ENCODE peak calls at places on chromosomes 4 and X, in seven cellular contexts. H is ovary, S is right lobe of liver, O is hepatocyte, F is lower lobe of right lung, U is foreskin fibroblast, R is adrenal gland. C is an unnamed sample.

GRCh38 chr4:102871772-102872171 is 3.0 kb downstream of the CISD2 start:
- DNase-seq in H (no peak), S (no peak), O (no peak), F (no peak), U (no peak), R (no peak), C (no peak)

GRCh38 chr4:6332042-6332668 is 62.5 kb downstream of the WFS1 start:
- DNase-seq in H (no peak), S (no peak), O (no peak), F (no peak), U (no peak), R (peak; percentile 28), C (no peak)

GRCh38 chr4:64807821-64808220 is 398.6 kb upstream of the TECRL start:
- DNase-seq in H (no peak), S (no peak), O (no peak), F (no peak), U (no peak), R (no peak), C (no peak)

GRCh38 chr4:53240573-53240972 is 125.3 kb downstream of the SCFD2 start:
- DNase-seq in H (no peak), S (no peak), O (no peak), F (no peak), U (no peak), R (no peak), C (no peak)

GRCh38 chrX:72081605-72082320 is 50.0 kb downstream of the RTL5 start:
- DNase-seq in H (no peak), S (no peak), O (no peak), F (no peak), U (no peak), R (no peak), C (no peak)

GRCh38 chr4:36024901-36025610 is 219.3 kb downstream of the ARAP2 start:
- DNase-seq in H (no peak), S (no peak), O (no peak), F (no peak), U (no peak), R (no peak), C (no peak)

GRCh38 chr4:6942238-6942800 is 32.7 kb downstream of the TBC1D14 start:
- DNase-seq in H (peak; percentile 62), S (no peak), O (peak; percentile 87), F (no peak), U (peak; percentile 89), R (no peak), C (peak; percentile 95)

GRCh38 chrX:103730746-103731508 is 20.2 kb downstream of the TMEM31 start:
- DNase-seq in H (no peak), S (no peak), O (no peak), F (no peak), U (peak; percentile 71), R (no peak), C (peak; percentile 49)

GRCh38 chr4:1658146-1658545 is 26.0 kb downstream of the FAM53A start:
- DNase-seq in H (no peak), S (no peak), O (no peak), F (no peak), U (no peak), R (no peak), C (no peak)

GRCh38 chrX:39626749-39627148 is 471.0 kb downstream of the BCOR start:
- DNase-seq in H (no peak), S (no peak), O (no peak), F (no peak), U (no peak), R (no peak), C (no peak)

GRCh38 chrX:103861200-103861599 is 29.1 kb upstream of the RAB9B start:
- DNase-seq in H (no peak), S (no peak), O (no peak), F (no peak), U (no peak), R (no peak), C (no peak)

GRCh38 chr4:122652379-122652778 is 31.5 kb upstream of the IL21 start:
- DNase-seq in H (peak; percentile 15), S (no peak), O (peak; percentile 52), F (no peak), U (peak; percentile 54), R (peak; percentile 49), C (no peak)

GRCh38 chr4:6875431-6875831 is 34.2 kb upstream of the TBC1D14 start:
- DNase-seq in H (no peak), S (no peak), O (no peak), F (peak; percentile 84), U (no peak), R (peak; percentile 52), C (no peak)

GRCh38 chr4:107709916-107710315 is 10.1 kb downstream of the PAPSS1 start:
- DNase-seq in H (no peak), S (no peak), O (no peak), F (no peak), U (peak; percentile 14), R (no peak), C (no peak)

GRCh38 chr4:33658971-33659370 is 2585.3 kb downstream of the ARAP2 start:
- DNase-seq in H (no peak), S (no peak), O (no peak), F (no peak), U (peak; percentile 10), R (no peak), C (no peak)

GRCh38 chr4:76571274-76571673 is 136.2 kb downstream of the SHROOM3 start:
- DNase-seq in H (no peak), S (no peak), O (peak; percentile 34), F (no peak), U (no peak), R (no peak), C (no peak)

GRCh38 chrX:74419861-74420193 is 1.5 kb upstream of the SLC16A2 start:
- DNase-seq in H (no peak), S (no peak), O (peak; percentile 37), F (no peak), U (no peak), R (peak; percentile 29), C (no peak)

GRCh38 chrX:128106630-128107029 is 54.4 kb upstream of the ACTRT1 start:
- DNase-seq in H (no peak), S (no peak), O (peak; percentile 22), F (no peak), U (no peak), R (no peak), C (no peak)

GRCh38 chrX:10177620-10178019 is 20.8 kb downstream of the CLCN4 start:
- DNase-seq in H (no peak), S (no peak), O (no peak), F (no peak), U (peak; percentile 52), R (no peak), C (no peak)

GRCh38 chr4:183541081-183542045 is 36.5 kb downstream of the ING2 start:
- DNase-seq in H (peak; percentile 86), S (no peak), O (peak; percentile 14), F (no peak), U (no peak), R (no peak), C (no peak)

GRCh38 chrX:97639526-97639925 is 755.8 kb downstream of the RPA4 start:
- DNase-seq in H (no peak), S (no peak), O (no peak), F (no peak), U (no peak), R (no peak), C (no peak)

GRCh38 chr4:148216866-148217814 is 225.1 kb downstream of the NR3C2 start:
- DNase-seq in H (no peak), S (no peak), O (no peak), F (no peak), U (no peak), R (no peak), C (no peak)

GRCh38 chrX:40267334-40268118 is 169.8 kb upstream of the BCOR start:
- DNase-seq in H (no peak), S (no peak), O (no peak), F (no peak), U (no peak), R (no peak), C (no peak)

GRCh38 chr4:7402526-7402925 is 32.2 kb downstream of the PSAPL1 start:
- DNase-seq in H (no peak), S (no peak), O (peak; percentile 71), F (no peak), U (no peak), R (no peak), C (no peak)

GRCh38 chr4:132709024-132709423 is 440.1 kb upstream of the PCDH10 start:
- DNase-seq in H (no peak), S (no peak), O (no peak), F (no peak), U (no peak), R (no peak), C (no peak)

GRCh38 chr4:54414545-54414944 is 185.5 kb downstream of the PDGFRA start:
- DNase-seq in H (no peak), S (no peak), O (no peak), F (no peak), U (no peak), R (no peak), C (no peak)

GRCh38 chrX:155962906-155963305 is 34.6 kb upstream of the IL9R start:
- DNase-seq in H (no peak), S (no peak), O (peak; percentile 24), F (no peak), U (no peak), R (no peak), C (no peak)

GRCh38 chrX:155966876-155967275 is 30.6 kb upstream of the IL9R start:
- DNase-seq in H (no peak), S (no peak), O (peak; percentile 35), F (no peak), U (peak; percentile 1), R (no peak), C (no peak)

GRCh38 chrX:155968106-155968714 is 29.3 kb upstream of the IL9R start:
- DNase-seq in H (no peak), S (no peak), O (no peak), F (no peak), U (no peak), R (no peak), C (no peak)

GRCh38 chrX:155967653-155968052 is 29.8 kb upstream of the IL9R start:
- DNase-seq in H (no peak), S (no peak), O (no peak), F (no peak), U (no peak), R (no peak), C (no peak)
- H3K4me3 ChIP-seq in H (no peak overlapping the region), S (no peak overlapping the region), O (no peak overlapping the region), F (no peak overlapping the region), U (no peak overlapping the region), R (no peak overlapping the region), C (no peak overlapping the region)

DNA sequence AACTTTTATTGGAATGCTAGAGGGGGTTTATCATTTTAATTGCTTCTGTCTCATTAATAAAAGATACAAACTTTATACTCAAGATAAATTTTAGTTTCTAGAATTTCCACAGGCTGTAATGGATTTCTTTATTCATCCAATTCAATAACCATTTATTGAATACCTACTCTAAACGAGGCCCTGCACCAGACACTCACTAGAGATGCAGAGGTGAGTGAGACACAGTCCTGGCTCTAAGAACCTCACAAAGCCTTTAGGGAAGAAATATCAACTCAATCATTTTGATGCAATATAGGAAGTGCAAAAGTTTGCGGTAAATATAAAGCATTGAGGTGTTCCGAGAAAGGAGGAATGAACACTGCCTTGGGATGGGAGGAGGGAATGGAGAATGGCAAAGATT is 81.6 kb upstream of the SH3RF1 start:
- DNase-seq in H (no peak), S (no peak), O (no peak), F (no peak), U (no peak), R (no peak), C (no peak)
- TF ChIP-seq CTCF in H (no peak), S (no peak), O (no peak), F (no peak), U (no peak), R (no peak), C (no peak)

GRCh38 chr4:103996059-103996458 is 276.3 kb upstream of the TACR3 start:
- DNase-seq in H (no peak), S (no peak), O (peak; percentile 18), F (no peak), U (no peak), R (no peak), C (no peak)
- H3K4me3 ChIP-seq in H (no peak overlapping the region), S (no peak overlapping the region), O (no peak overlapping the region), F (no peak overlapping the region), U (no peak overlapping the region), R (no peak overlapping the region), C (no peak overlapping the region)

GRCh38 chrX:20218809-20219505 is 47.8 kb downstream of the RPS6KA3 start:
- DNase-seq in H (no peak), S (peak; percentile 55), O (peak; percentile 35), F (no peak), U (no peak), R (no peak), C (no peak)
- TF ChIP-seq CTCF in H (no peak), S (peak; percentile 34), O (peak; percentile 17), F (no peak), U (no peak), R (no peak), C (no peak)

C was measured in AG04449.